ENCODE peak calls at places on chromosomes 7 and 10, in four cellular contexts. H is WERI-Rb-1, K is upper lobe of right lung, J is tibial nerve. V is an unnamed sample.

GRCh38 chr10:131109746-131110145 is 201.8 kb downstream of the TCERG1L start:
- DNase-seq in H (no peak), K (no peak), J (no peak), V (no peak)

GRCh38 chr7:121341933-121342332 is 13.1 kb downstream of the WNT16 start:
- DNase-seq in H (no peak), K (no peak), J (no peak), V (no peak)

GRCh38 chr10:63683223-63683622 is 162.0 kb downstream of the REEP3 start:
- DNase-seq in H (no peak), K (no peak), J (no peak), V (no peak)

GRCh38 chr10:113753020-113753692 is 1.7 kb downstream of the PLEKHS1 start:
- DNase-seq in H (no peak), K (no peak), J (no peak), V (no peak)

GRCh38 chr10:114715171-114715670 is 57.1 kb upstream of the ABLIM1 start:
- DNase-seq in H (no peak), K (no peak), J (no peak), V (no peak)

GRCh38 chr10:62735464-62736188 is 68.9 kb upstream of the ADO start:
- DNase-seq in H (no peak), K (no peak), J (no peak), V (no peak)

GRCh38 chr7:99943641-99944507 is 14.5 kb upstream of the GJC3 start:
- DNase-seq in H (no peak), K (no peak), J (no peak), V (no peak)

GRCh38 chr7:98387136-98387535 is 13.8 kb downstream of the BAIAP2L1 start:
- DNase-seq in H (no peak), K (no peak), J (no peak), V (no peak)

GRCh38 chr10:78263521-78263988 is 229.9 kb downstream of the RPS24 start:
- DNase-seq in H (no peak), K (peak; percentile 41), J (no peak), V (no peak)

GRCh38 chr7:135825406-135825805 is 76.8 kb upstream of the FAM180A start:
- DNase-seq in H (no peak), K (no peak), J (no peak), V (no peak)

GRCh38 chr10:126006906-126007305 is 110.5 kb downstream of the FANK1 start:
- DNase-seq in H (no peak), K (no peak), J (no peak), V (no peak)

GRCh38 chr7:1124164-1124563 is 35.8 kb downstream of the ZFAND2A start:
- DNase-seq in H (no peak), K (peak; percentile 37), J (peak; percentile 14), V (no peak)

GRCh38 chr10:24483701-24484100 is 240.0 kb downstream of the ARHGAP21 start:
- DNase-seq in H (peak; percentile 30), K (peak; percentile 77), J (no peak), V (no peak)

GRCh38 chr7:90708841-90709317 is 112.8 kb downstream of the CDK14 start:
- DNase-seq in H (peak; percentile 57), K (no peak), J (no peak), V (no peak)

GRCh38 chr7:44716205-44716604 is 32.4 kb upstream of the ZMIZ2 start:
- DNase-seq in H (no peak), K (no peak), J (no peak), V (no peak)

GRCh38 chr7:17206354-17206905 is 92.0 kb upstream of the AHR start:
- DNase-seq in H (no peak), K (no peak), J (no peak), V (no peak)

GRCh38 chr7:42869131-42870020 is 42.5 kb downstream of the C7orf25 start:
- DNase-seq in H (no peak), K (no peak), J (no peak), V (no peak)

GRCh38 chr7:3559178-3559765 is 258.2 kb downstream of the SDK1 start:
- DNase-seq in H (no peak), K (no peak), J (peak; percentile 75), V (no peak)
- H3K4me3 ChIP-seq in H (no peak overlapping the region), K (no peak overlapping the region), J (no peak overlapping the region), V (no peak overlapping the region)

GRCh38 chr10:112379635-112380296 is 5.8 kb downstream of the ACSL5 start:
- DNase-seq in H (no peak), K (no peak), J (no peak), V (no peak)

GRCh38 chr10:112373912-112374338 is at the start of gene ACSL5:
- DNase-seq in H (no peak), K (no peak), J (no peak), V (no peak)

GRCh38 chr10:112374724-112375541 is 1.0 kb downstream of the ACSL5 start:
- DNase-seq in H (no peak), K (no peak), J (no peak), V (no peak)

GRCh38 chr10:112375721-112376577 is 2.0 kb downstream of the ACSL5 start:
- DNase-seq in H (no peak), K (peak; percentile 81), J (peak; percentile 61), V (peak; percentile 69)

GRCh38 chr10:112376578-112376855 is 2.6 kb downstream of the ACSL5 start:
- DNase-seq in H (no peak), K (no peak), J (no peak), V (no peak)
- H3K27ac ChIP-seq in H (no peak overlapping the region), K (peak overlapping the region; percentile 92), J (peak overlapping the region; percentile 50), V (peak overlapping the region; percentile 92)

DNA sequence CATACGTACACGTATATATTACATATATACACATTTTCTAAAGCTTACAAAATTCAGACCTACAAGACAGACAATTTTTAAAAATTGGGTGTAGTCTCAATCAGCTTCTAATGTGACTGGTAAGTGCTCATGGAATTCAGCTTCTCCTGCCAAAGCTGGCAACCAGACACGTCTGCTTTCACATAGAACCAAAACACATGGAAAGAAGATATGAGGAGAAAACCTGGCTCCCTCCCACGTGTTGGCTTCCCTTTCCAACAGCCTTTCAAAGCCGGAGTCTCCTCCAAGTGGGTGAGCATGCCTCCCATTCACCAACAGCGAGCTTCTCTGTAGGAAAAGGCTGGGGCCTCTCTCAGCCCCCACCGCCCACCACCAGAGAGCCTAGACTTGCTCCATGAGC is 33.4 kb downstream of the CDCA7L start:
- DNase-seq in H (no peak), K (no peak), J (no peak), V (no peak)
- H3K4me3 ChIP-seq in H (no peak overlapping the region), K (no peak overlapping the region), J (no peak overlapping the region), V (no peak overlapping the region)

GRCh38 chr7:116518971-116519370 is 5.9 kb upstream of the CAV1 start:
- DNase-seq in H (no peak), K (no peak), J (no peak), V (no peak)

GRCh38 chr7:116522247-116522646 is 2.6 kb upstream of the CAV1 start:
- DNase-seq in H (no peak), K (no peak), J (no peak), V (no peak)

GRCh38 chr7:116515584-116515983 is 9.3 kb upstream of the CAV1 start:
- DNase-seq in H (no peak), K (no peak), J (no peak), V (no peak)

GRCh38 chr7:116521046-116521664 is 3.7 kb upstream of the CAV1 start:
- DNase-seq in H (no peak), K (no peak), J (no peak), V (no peak)

GRCh38 chr7:116517626-116518025 is 7.2 kb upstream of the CAV1 start:
- DNase-seq in H (no peak), K (no peak), J (no peak), V (no peak)
- H3K27ac ChIP-seq in H (no peak overlapping the region), K (no peak overlapping the region), J (no peak overlapping the region), V (no peak overlapping the region)

GRCh38 chr10:3094565-3095168 is 27.3 kb downstream of the PFKP start:
- DNase-seq in H (no peak), K (no peak), J (no peak), V (no peak)
- H3K4me3 ChIP-seq in H (no peak overlapping the region), K (no peak overlapping the region), J (no peak overlapping the region), V (no peak overlapping the region)

GRCh38 chr7:151472644-151473380 is 32.9 kb upstream of the CRYGN start:
- DNase-seq in H (no peak), K (no peak), J (no peak), V (no peak)
- H3K27ac ChIP-seq in H (no peak overlapping the region), K (no peak overlapping the region), J (no peak overlapping the region), V (peak overlapping the region; percentile 12)

GRCh38 chr7:2306688-2307087 is 7.6 kb downstream of the SNX8 start:
- DNase-seq in H (no peak), K (no peak), J (no peak), V (no peak)
- H3K4me3 ChIP-seq in H (no peak overlapping the region), K (no peak overlapping the region), J (no peak overlapping the region), V (no peak overlapping the region)

DNA sequence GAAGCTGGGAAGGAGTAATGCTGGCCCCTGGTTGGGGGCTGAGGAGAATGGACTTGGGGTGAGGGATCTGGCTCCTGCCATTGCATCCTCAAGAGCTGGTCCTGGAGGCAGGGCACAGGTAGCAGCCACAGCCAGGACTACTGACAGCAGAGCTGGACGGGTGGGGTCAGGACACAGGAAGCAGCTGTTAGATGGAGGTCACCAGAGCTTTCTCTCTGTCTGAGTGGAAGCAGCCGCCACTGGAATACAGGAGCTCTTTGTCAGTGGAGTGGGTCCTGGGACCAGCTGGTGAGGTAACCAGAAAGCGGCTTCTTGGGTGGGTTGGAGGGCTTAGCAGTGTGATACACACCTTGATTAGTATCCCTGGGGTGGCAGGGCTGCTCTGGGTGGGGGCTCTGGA is 58.1 kb upstream of the AQP1 start:
- DNase-seq in H (no peak), K (no peak), J (no peak), V (no peak)
- H3K27ac ChIP-seq in H (no peak overlapping the region), K (no peak overlapping the region), J (no peak overlapping the region), V (no peak overlapping the region)

DNA sequence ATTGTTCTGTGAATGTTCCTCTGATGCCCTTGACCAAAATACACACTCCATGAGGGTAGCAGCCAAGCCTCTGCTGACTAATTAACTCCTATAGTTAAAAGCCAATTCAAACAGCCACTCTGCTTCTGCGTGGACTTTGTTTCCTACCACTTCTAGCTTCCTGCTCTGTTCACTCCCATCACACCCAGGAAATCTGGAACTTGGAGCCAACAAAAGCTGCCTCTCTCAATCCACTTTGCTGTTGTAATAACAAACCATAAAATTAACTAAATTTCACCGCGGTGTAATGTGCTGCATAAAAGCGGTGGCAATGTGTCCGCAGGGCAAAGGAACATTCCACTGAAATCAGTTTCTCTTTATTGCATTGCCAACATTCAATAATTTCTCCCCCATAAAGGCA is 239.5 kb downstream of the PLXNA4 start:
- DNase-seq in H (no peak), K (no peak), J (no peak), V (no peak)
- H3K4me3 ChIP-seq in H (no peak overlapping the region), K (no peak overlapping the region), J (no peak overlapping the region), V (no peak overlapping the region)

GRCh38 chr7:101604331-101604933 is 24.7 kb downstream of the MYL10 start:
- DNase-seq in H (no peak), K (no peak), J (no peak), V (no peak)
- H3K27ac ChIP-seq in H (no peak overlapping the region), K (no peak overlapping the region), J (no peak overlapping the region), V (no peak overlapping the region)

V was measured in CD8-positive, alpha-beta memory T cell.